ENCODE peak calls at places on chromosomes 12 and 14, in six cellular contexts. B is NCI-H1092 treated with DMSO at 0.1 percent for 48 hours; U is renal cortical epithelial cell; C is PC-3; Z is CD4-positive, alpha-beta memory T cell; I is T-cell. R is an unnamed sample.

GRCh38 chr12:94134226-94134795 is 14.1 kb upstream of the PLXNC1 start:
- DNase-seq in Z (no peak), B (peak), I (peak), U (peak), C (peak), R (peak)

GRCh38 chr12:121505513-121505912 is 75.3 kb downstream of the KDM2B start:
- DNase-seq in B (no peak), I (no peak), Z (no peak), C (no peak), U (no peak), R (no peak)

GRCh38 chr12:100706029-100706428 is 88.5 kb upstream of the ANO4 start:
- DNase-seq in B (peak), U (peak), Z (no peak), I (no peak), C (peak), R (no peak)

GRCh38 chr14:66624319-66624937 is 116.5 kb downstream of the GPHN start:
- DNase-seq in B (peak), I (peak), Z (no peak), C (peak), U (peak), R (peak)

GRCh38 chr14:90500665-90501370 is 104.0 kb downstream of the CALM1 start:
- DNase-seq in C (no peak), B (no peak), U (no peak), Z (no peak), I (no peak), R (no peak)

GRCh38 chr12:46473634-46474201 is 101.1 kb upstream of the SLC38A2 start:
- DNase-seq in U (peak), I (no peak), B (peak), Z (no peak), C (peak), R (peak)

GRCh38 chr12:119693006-119693405 is 25.1 kb downstream of the PRKAB1 start:
- DNase-seq in Z (no peak), U (peak), I (no peak), B (peak), C (peak), R (no peak)

GRCh38 chr12:113622410-113622809 is 150.7 kb upstream of the LHX5 start:
- DNase-seq in B (no peak), Z (no peak), U (no peak), C (no peak), I (no peak), R (no peak)

GRCh38 chr12:67541625-67541991 is 106.9 kb upstream of the DYRK2 start:
- DNase-seq in C (no peak), U (peak), Z (no peak), B (no peak), I (peak), R (no peak)

GRCh38 chr14:69370061-69370460 is 28.0 kb downstream of the ERH start:
- DNase-seq in Z (no peak), U (no peak), I (no peak), C (no peak), B (no peak), R (no peak)

GRCh38 chr14:62322216-62322615 is 560.0 kb downstream of the SNAPC1 start:
- DNase-seq in C (no peak), U (no peak), Z (no peak), I (no peak), B (no peak), R (no peak)

GRCh38 chr12:80936642-80937390 is 918 bp downstream of the LIN7A start:
- DNase-seq in Z (no peak), U (peak), C (peak), I (no peak), B (peak), R (no peak)